ENCODE peak calls at places on chromosomes 12 and 14, in four cellular contexts. G is cardiac muscle cell, O is cardiac fibroblast, Y is breast epithelium. S is an unnamed sample.

GRCh38 chr12:15629108-15629507 is 160.1 kb downstream of the EPS8 start:
- DNase-seq in G (peak; percentile 59), O (peak; percentile 99), Y (no peak), S (no peak)

GRCh38 chr14:59199205-59199604 is 10.7 kb downstream of the DAAM1 start:
- DNase-seq in G (no peak), O (no peak), Y (no peak), S (no peak)

GRCh38 chr14:22973217-22974032 is 8.9 kb downstream of the AJUBA start:
- DNase-seq in G (peak; percentile 64), O (peak; percentile 81), Y (no peak), S (peak; percentile 51)

GRCh38 chr12:89351489-89352241 is 636 bp downstream of the DUSP6 start:
- DNase-seq in G (peak; percentile 67), O (no peak), Y (no peak), S (no peak)

GRCh38 chr12:68111995-68112394 is 47.5 kb downstream of the IFNG start:
- DNase-seq in G (no peak), O (no peak), Y (no peak), S (no peak)

GRCh38 chr12:953776-954175 is 4.3 kb upstream of the RAD52 start:
- DNase-seq in G (no peak), O (peak; percentile 41), Y (no peak), S (no peak)

GRCh38 chr12:2268478-2269286 is 215.9 kb downstream of the CACNA1C start:
- DNase-seq in G (no peak), O (peak; percentile 79), Y (peak; percentile 43), S (peak; percentile 35)

GRCh38 chr14:21486640-21487087 is 9.7 kb downstream of the TOX4 start:
- DNase-seq in G (no peak), O (peak; percentile 59), Y (no peak), S (no peak)

GRCh38 chr14:36655963-36656768 is 5.5 kb upstream of the PAX9 start:
- DNase-seq in G (peak; percentile 79), O (no peak), Y (peak; percentile 58), S (no peak)

GRCh38 chr14:63228221-63228620 is 24.0 kb downstream of the RHOJ start:
- DNase-seq in G (no peak), O (peak; percentile 32), Y (no peak), S (no peak)

GRCh38 chr14:100670017-100670974 is 56.4 kb upstream of the DLK1 start:
- DNase-seq in G (no peak), O (no peak), Y (no peak), S (no peak)

GRCh38 chr12:80551897-80552296 is 107.9 kb downstream of the PTPRQ start:
- DNase-seq in G (no peak), O (peak; percentile 91), Y (no peak), S (no peak)

GRCh38 chr14:94646481-94646880 is 34.3 kb downstream of the SERPINA3 start:
- DNase-seq in G (no peak), O (peak; percentile 65), Y (no peak), S (no peak)

GRCh38 chr14:75634848-75635247 is 25.8 kb downstream of the ERG28 start:
- DNase-seq in G (no peak), O (no peak), Y (no peak), S (no peak)

GRCh38 chr14:75628816-75629215 is 31.9 kb downstream of the ERG28 start:
- DNase-seq in G (no peak), O (no peak), Y (no peak), S (no peak)

GRCh38 chr14:75627406-75627805 is 33.3 kb downstream of the ERG28 start:
- DNase-seq in G (no peak), O (no peak), Y (no peak), S (no peak)

GRCh38 chr14:75630695-75631452 is 29.8 kb downstream of the ERG28 start:
- DNase-seq in G (no peak), O (no peak), Y (no peak), S (no peak)

GRCh38 chr14:75631453-75631831 is 29.2 kb downstream of the ERG28 start:
- DNase-seq in G (no peak), O (peak; percentile 41), Y (no peak), S (no peak)
- TF ChIP-seq CTCF in G (no peak), O (no peak), Y (no peak), S (no peak)

DNA sequence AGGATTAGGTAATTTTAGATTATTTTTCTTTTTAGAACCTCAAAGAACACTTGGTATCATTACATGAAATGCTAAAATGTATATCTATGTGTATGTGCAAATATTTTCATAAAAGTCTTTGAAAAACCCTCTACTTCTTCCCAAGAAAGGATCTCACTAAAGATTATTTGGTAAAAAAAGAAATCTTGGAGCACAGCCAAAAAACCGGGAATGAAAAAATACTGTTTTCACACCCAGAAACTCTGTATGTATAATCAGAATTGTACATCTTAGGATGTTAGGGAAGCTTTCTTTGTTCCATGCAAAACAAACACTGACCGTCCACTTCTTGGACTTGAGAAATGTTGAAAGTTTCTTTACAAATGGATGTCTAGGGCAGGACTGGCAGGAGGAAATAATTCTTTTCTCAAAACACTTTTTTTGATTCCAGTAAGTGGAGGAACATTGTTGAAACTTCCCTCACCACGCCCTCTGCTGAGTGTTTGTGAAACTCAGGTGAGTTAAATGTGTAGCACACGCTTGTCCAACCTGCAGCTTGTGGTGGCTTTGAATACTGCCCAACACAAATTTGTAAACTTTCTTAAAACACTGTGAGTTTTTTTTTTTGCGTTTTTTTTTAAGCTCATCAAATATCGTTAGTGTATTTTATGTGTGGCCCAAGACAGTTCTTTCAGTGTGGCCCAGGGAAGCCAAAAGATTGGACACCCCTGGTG is 26.5 kb downstream of the FBXO34 start:
- DNase-seq in G (no peak), O (no peak), Y (peak; percentile 56), S (no peak)
- TF ChIP-seq CTCF in G (no peak), O (no peak), Y (peak; percentile 42), S (no peak)

GRCh38 chr14:68937790-68938514 is 41.1 kb downstream of the ACTN1 start:
- DNase-seq in G (peak; percentile 61), O (peak; percentile 62), Y (peak; percentile 74), S (no peak)
- TF ChIP-seq CTCF in G (peak; percentile 38), O (peak; percentile 36), Y (peak; percentile 16), S (no peak)

GRCh38 chr12:32400114-32400672 is 835 bp downstream of the FGD4 start:
- DNase-seq in G (peak; percentile 38), O (no peak), Y (no peak), S (no peak)

GRCh38 chr12:32400866-32401265 is 1.5 kb downstream of the FGD4 start:
- DNase-seq in G (no peak), O (no peak), Y (no peak), S (no peak)

GRCh38 chr12:32399045-32399372 is 349 bp upstream of the FGD4 start:
- DNase-seq in G (no peak), O (no peak), Y (no peak), S (no peak)

GRCh38 chr12:32399373-32400113 is at the start of gene FGD4:
- DNase-seq in G (peak; percentile 91), O (peak; percentile 91), Y (peak; percentile 88), S (peak; percentile 66)

GRCh38 chr12:32402170-32402569 is 2.8 kb downstream of the FGD4 start:
- DNase-seq in G (no peak), O (no peak), Y (no peak), S (no peak)
- TF ChIP-seq CTCF in G (no peak), O (no peak), Y (no peak), S (no peak)

DNA sequence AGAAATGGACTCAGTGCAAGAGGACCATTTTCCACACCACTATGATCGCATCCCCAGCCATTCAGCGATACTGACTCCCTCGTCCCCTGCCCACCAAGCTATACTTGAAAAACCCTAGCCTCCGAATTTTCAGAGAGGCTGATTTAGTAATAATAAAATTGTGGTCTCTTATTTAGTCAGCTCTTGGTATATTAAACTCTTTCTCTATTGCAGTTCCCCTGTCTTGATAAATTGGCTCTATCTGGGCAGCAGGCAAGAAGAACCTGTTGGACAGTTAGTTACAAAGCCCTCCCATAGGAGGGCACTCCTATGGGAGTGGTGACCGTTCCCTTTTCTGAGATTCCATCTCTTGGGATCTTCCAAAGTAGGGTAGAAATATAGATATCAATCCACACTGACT is 33.6 kb downstream of the NFKBIA start:
- DNase-seq in G (no peak), O (no peak), Y (no peak), S (no peak)
- TF ChIP-seq CTCF in G (no peak), O (no peak), Y (no peak), S (no peak)

GRCh38 chr14:97301931-97302559 is 504.9 kb downstream of the VRK1 start:
- DNase-seq in G (no peak), O (no peak), Y (no peak), S (no peak)

GRCh38 chr14:97298775-97299174 is 501.6 kb downstream of the VRK1 start:
- DNase-seq in G (no peak), O (no peak), Y (no peak), S (no peak)

GRCh38 chr14:97299661-97300060 is 502.5 kb downstream of the VRK1 start:
- DNase-seq in G (peak; percentile 8), O (no peak), Y (no peak), S (no peak)

GRCh38 chr14:97295108-97295710 is 498.0 kb downstream of the VRK1 start:
- DNase-seq in G (no peak), O (no peak), Y (no peak), S (no peak)

DNA sequence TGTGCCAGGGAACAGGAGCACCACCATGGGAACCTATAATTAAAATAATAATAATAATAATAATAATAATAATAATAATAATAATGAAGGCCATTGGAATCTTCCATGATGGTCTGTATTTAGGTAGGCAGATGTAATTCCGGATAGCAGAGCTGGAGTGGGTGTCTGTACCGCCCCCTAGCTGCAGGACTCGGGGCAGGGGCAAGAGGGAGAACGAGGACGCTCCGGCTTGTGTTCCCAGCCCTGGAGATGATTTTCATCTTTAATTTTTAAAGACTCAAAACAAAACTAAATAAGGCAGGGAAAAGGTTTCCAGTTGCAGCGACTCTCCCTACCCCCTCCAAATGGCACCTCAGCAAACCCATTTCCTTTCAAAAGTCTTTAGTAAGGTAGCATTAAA is 501.1 kb downstream of the VRK1 start:
- DNase-seq in G (no peak), O (no peak), Y (no peak), S (no peak)
- TF ChIP-seq CTCF in G (no peak), O (no peak), Y (no peak), S (peak; percentile 19)